ENCODE peak calls at places on chromosomes 11 and 22, in nine cellular contexts. C, V, U, A, P, E, S, F and G are unnamed samples. For H3K4me1, the result is how much of the 10 kb centered on the place peaks cover.

GRCh38 chr22:40289991-40290459 is 56.3 kb upstream of the ADSL start:
- DNase-seq in C (no peak), V (no peak), U (no peak), A (no peak), P (no peak), E (no peak), S (no peak), F (no peak), G (peak)

GRCh38 chr11:93842461-93842860 is 8.0 kb downstream of the VSTM5 start:
- DNase-seq in C (no peak), V (no peak), U (no peak), A (no peak), P (no peak), E (no peak), S (no peak), F (no peak), G (no peak)

GRCh38 chr11:125348704-125349635 is 147.1 kb downstream of the FEZ1 start:
- DNase-seq in C (peak), V (peak), U (no peak), A (no peak), P (peak), E (peak), S (peak), F (no peak), G (peak)

GRCh38 chr22:29078036-29078868 is 5.4 kb downstream of the KREMEN1 start:
- DNase-seq in C (no peak), V (no peak), U (no peak), A (no peak), P (peak), E (no peak), S (no peak), F (no peak), G (no peak)

GRCh38 chr11:19422257-19422656 is 181.5 kb upstream of the E2F8 start:
- DNase-seq in C (no peak), V (no peak), U (no peak), A (no peak), P (no peak), E (no peak), S (peak), F (no peak), G (no peak)

GRCh38 chr11:2258501-2259465 is 11.6 kb downstream of the ASCL2 start:
- DNase-seq in C (peak), V (peak), U (peak), A (peak), P (no peak), E (no peak), S (no peak), F (no peak), G (no peak)

GRCh38 chr11:99932684-99933083 is 754.4 kb upstream of the ARHGAP42 start:
- DNase-seq in C (no peak), V (no peak), U (no peak), A (no peak), P (no peak), E (no peak), S (peak), F (no peak), G (no peak)

GRCh38 chr11:18312663-18313420 is 9.1 kb downstream of the HPS5 start:
- DNase-seq in C (no peak), V (no peak), U (no peak), A (no peak), P (no peak), E (no peak), S (no peak), F (peak), G (no peak)

GRCh38 chr11:8917157-8917820 is 6.3 kb downstream of the AKIP1 start:
- DNase-seq in C (no peak), V (peak), U (no peak), A (no peak), P (no peak), E (peak), S (peak), F (peak), G (no peak)

GRCh38 chr22:50443801-50444625 is 30.8 kb downstream of the SBF1 start:
- DNase-seq in C (no peak), V (no peak), U (no peak), A (no peak), P (no peak), E (no peak), S (no peak), F (no peak), G (no peak)

GRCh38 chr11:134861490-134862107 is 449.6 kb upstream of the B3GAT1 start:
- DNase-seq in C (no peak), V (no peak), U (no peak), A (no peak), P (no peak), E (no peak), S (no peak), F (no peak), G (no peak)

GRCh38 chr11:69312418-69313399 is 18.8 kb downstream of the MYEOV start:
- DNase-seq in C (no peak), V (no peak), U (peak), A (peak), P (no peak), E (no peak), S (no peak), F (no peak), G (no peak)

GRCh38 chr22:47605886-47606285 is 843.4 kb downstream of the TBC1D22A start:
- DNase-seq in C (no peak), V (peak), U (no peak), A (peak), P (no peak), E (no peak), S (no peak), F (no peak), G (no peak)

GRCh38 chr11:74330065-74330858 is 18.8 kb upstream of the P4HA3 start:
- DNase-seq in C (no peak), V (no peak), U (no peak), A (no peak), P (no peak), E (no peak), S (no peak), F (no peak), G (no peak)

GRCh38 chr11:63907808-63908530 is 9.0 kb downstream of the RCOR2 start:
- DNase-seq in C (no peak), V (peak), U (no peak), A (no peak), P (no peak), E (peak), S (peak), F (no peak), G (no peak)
- TF ChIP-seq CTCF in C (no peak), V (no peak), U (no peak), A (no peak), P (no peak), E (no peak), S (peak), F (no peak), G (no peak)

GRCh38 chr22:42893366-42894150 is 36.5 kb upstream of the ARFGAP3 start:
- DNase-seq in C (no peak), V (no peak), U (no peak), A (no peak), P (no peak), E (no peak), S (no peak), F (no peak), G (no peak)

GRCh38 chr22:42892571-42893316 is 35.7 kb upstream of the ARFGAP3 start:
- DNase-seq in C (peak), V (no peak), U (no peak), A (no peak), P (no peak), E (no peak), S (no peak), F (no peak), G (no peak)

GRCh38 chr22:42897960-42898359 is 40.9 kb upstream of the ARFGAP3 start:
- DNase-seq in C (no peak), V (no peak), U (no peak), A (no peak), P (no peak), E (no peak), S (no peak), F (no peak), G (no peak)

GRCh38 chr22:42895087-42895486 is 38.0 kb upstream of the ARFGAP3 start:
- DNase-seq in C (no peak), V (no peak), U (no peak), A (no peak), P (no peak), E (no peak), S (no peak), F (no peak), G (peak)

GRCh38 chr22:42895541-42895981 is 38.5 kb upstream of the ARFGAP3 start:
- DNase-seq in C (no peak), V (no peak), U (no peak), A (no peak), P (no peak), E (no peak), S (no peak), F (no peak), G (no peak)
- H3K4me1 ChIP-seq in C (under half), V (under half), U (under half), A (under half), P (under half), E (under half), S (under half), F (under half), G (under half)

DNA sequence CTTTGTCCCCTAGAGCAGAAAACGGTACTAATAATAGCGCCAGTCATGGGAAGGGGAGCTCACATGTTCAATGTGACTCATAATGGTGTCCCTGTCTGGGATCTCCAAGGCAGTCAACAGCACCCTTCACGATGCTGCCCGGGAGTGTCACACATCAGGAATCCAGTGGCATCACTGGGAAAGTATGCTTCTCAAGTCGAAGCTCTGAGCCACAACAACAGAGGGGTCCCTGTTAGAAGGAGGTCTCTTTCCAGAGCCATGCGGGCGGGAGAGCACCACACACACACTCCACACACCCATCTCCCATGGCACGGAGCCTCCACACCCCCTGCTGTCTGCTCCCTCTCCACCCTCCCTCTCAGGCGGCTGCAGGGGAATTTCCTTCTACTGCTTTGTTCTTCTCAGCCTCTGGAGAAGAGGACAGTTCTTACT is 119.7 kb downstream of the ETS1 start:
- DNase-seq in C (no peak), V (no peak), U (peak), A (peak), P (no peak), E (no peak), S (no peak), F (peak), G (no peak)
- H3K27ac ChIP-seq in C (no peak), V (no peak), U (peak), A (peak), P (peak), E (no peak), S (no peak), F (peak), G (peak)

GRCh38 chr11:31834237-31834636 is 23.1 kb upstream of the PAX6 start:
- DNase-seq in C (no peak), V (no peak), U (no peak), A (no peak), P (no peak), E (no peak), S (no peak), F (no peak), G (no peak)
- TF ChIP-seq CTCF in C (no peak), V (no peak), U (no peak), A (no peak), P (peak), E (no peak), S (peak), F (no peak), G (no peak)

GRCh38 chr11:128716231-128716630 is 22.4 kb downstream of the FLI1 start:
- DNase-seq in C (no peak), V (no peak), U (no peak), A (no peak), P (peak), E (no peak), S (no peak), F (no peak), G (no peak)

GRCh38 chr11:128719556-128719824 is 25.6 kb downstream of the FLI1 start:
- DNase-seq in C (no peak), V (no peak), U (no peak), A (no peak), P (no peak), E (no peak), S (no peak), F (no peak), G (no peak)

GRCh38 chr11:128716661-128717210 is 22.9 kb downstream of the FLI1 start:
- DNase-seq in C (no peak), V (no peak), U (no peak), A (no peak), P (peak), E (no peak), S (peak), F (no peak), G (no peak)

GRCh38 chr11:128717581-128717980 is 23.7 kb downstream of the FLI1 start:
- DNase-seq in C (no peak), V (no peak), U (no peak), A (no peak), P (peak), E (no peak), S (no peak), F (no peak), G (no peak)

DNA sequence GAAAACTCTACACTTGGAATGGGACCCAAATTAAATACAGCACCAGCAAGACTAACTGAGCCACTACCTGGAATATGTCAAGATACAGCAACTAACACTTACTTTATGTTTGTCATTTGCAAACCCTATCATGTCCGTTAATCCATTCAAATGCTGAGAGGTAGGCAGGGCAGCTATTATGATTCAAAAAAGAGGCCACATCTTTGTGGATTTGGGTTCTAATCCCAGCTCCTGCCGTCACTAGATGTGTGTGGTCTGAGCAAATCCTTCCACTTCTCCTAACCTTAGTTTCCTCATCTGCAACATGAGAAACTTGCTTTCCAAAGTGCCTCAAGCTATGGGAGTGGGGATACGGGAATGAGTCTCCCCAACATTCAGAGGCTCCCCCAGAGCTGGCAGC is 24.2 kb downstream of the FLI1 start:
- DNase-seq in C (no peak), V (no peak), U (no peak), A (no peak), P (no peak), E (no peak), S (no peak), F (no peak), G (no peak)
- H3K4me1 ChIP-seq in C (under half), V (under half), U (under half), A (under half), P (half or more), E (under half), S (under half), F (under half), G (half or more)

DNA sequence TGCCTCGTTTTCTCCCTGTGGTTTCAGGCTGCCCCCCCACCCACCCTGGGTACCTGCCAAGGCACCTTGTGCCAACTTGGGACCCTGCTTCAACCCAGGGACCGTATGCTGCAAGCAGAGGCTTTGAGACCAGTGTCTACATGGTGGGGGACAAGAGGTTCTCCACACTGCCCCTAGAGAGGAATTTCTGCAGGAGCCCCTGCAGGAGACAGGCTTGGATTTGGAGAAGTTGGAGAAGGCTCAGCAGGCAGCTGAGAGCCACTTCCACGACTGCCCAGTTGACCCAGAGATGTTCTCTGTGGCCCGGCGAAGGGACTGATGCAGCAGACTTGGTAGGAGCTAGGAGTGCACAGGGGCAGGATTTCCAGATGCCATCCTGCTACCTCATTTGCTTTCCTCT is 20.1 kb upstream of the NNMT start:
- DNase-seq in C (no peak), V (no peak), U (no peak), A (no peak), P (no peak), E (no peak), S (no peak), F (no peak), G (no peak)
- H3K27ac ChIP-seq in C (no peak), V (no peak), U (no peak), A (no peak), P (no peak), E (no peak), S (no peak), F (no peak), G (no peak)

GRCh38 chr11:114027396-114027795 is 32.1 kb upstream of the ZBTB16 start:
- DNase-seq in C (no peak), V (no peak), U (no peak), A (no peak), P (no peak), E (no peak), S (no peak), F (no peak), G (no peak)

GRCh38 chr11:114026355-114026754 is 33.2 kb upstream of the ZBTB16 start:
- DNase-seq in C (no peak), V (no peak), U (no peak), A (peak), P (peak), E (peak), S (peak), F (no peak), G (peak)

GRCh38 chr11:114031599-114032320 is 27.8 kb upstream of the ZBTB16 start:
- DNase-seq in C (no peak), V (no peak), U (peak), A (no peak), P (no peak), E (no peak), S (no peak), F (no peak), G (no peak)

GRCh38 chr11:114025329-114025907 is 34.1 kb upstream of the ZBTB16 start:
- DNase-seq in C (no peak), V (no peak), U (no peak), A (peak), P (no peak), E (no peak), S (no peak), F (no peak), G (no peak)

DNA sequence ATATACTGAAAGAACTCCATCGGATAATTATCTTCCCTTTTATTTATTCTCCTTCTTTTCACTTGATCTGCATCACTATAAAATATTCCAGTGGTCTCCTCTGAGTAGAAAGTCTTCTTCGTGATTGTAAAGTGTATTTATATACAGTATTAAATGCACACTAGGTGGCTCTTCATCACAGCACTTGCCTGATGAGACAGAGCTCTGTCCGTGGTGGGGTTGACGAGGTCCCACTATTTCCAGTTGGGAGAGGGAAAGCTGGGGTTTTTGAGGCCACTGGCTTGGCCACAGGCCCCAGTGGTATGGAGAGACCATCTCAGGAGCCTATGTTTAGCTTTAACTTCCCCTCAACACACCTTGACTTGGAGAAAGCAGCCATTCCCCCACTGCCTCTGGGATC is 31.6 kb upstream of the ZBTB16 start:
- DNase-seq in C (no peak), V (no peak), U (no peak), A (no peak), P (no peak), E (no peak), S (no peak), F (no peak), G (no peak)
- TF ChIP-seq CTCF in C (peak), V (no peak), U (no peak), A (no peak), P (no peak), E (peak), S (no peak), F (no peak), G (no peak)

DNA sequence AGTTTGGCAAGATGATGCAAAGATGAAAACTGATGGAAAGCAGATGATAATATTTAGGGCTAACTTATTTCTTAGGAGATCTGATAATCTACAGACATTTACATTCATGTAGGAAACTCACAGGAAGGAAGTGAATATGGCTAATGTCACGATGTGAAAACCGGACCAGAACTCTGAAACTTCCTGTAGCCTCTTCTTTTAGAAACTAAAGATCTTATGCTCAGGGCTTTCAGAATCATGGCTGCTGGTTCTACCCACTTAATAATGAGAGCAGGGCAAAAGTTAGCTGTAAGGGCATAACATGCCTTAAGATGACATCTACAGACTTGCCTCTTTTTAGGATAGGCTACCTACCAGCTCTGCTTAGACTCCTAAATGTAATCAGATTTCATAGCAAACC is 15.2 kb downstream of the CPSF7 start:
- DNase-seq in C (no peak), V (no peak), U (no peak), A (no peak), P (no peak), E (no peak), S (no peak), F (no peak), G (no peak)
- H3K4me1 ChIP-seq in C (under half), V (under half), U (under half), A (under half), P (under half), E (under half), S (under half), F (under half), G (under half)